ENCODE peak calls at places on chromosomes 11 and 22, in five cellular contexts. A, C, O, Z and F are unnamed samples.

GRCh38 chr11:78801161-78801884 is 226.7 kb upstream of the NARS2 start:
- DNase-seq in A (no peak), C (no peak), O (peak), Z (no peak), F (peak)

GRCh38 chr11:76151561-76152085 is 54.7 kb downstream of the WNT11 start:
- DNase-seq in A (no peak), C (no peak), O (no peak), Z (no peak), F (no peak)

GRCh38 chr11:118715837-118716260 is 36.4 kb upstream of the TREH start:
- DNase-seq in A (no peak), C (no peak), O (no peak), Z (no peak), F (no peak)

GRCh38 chr11:15688351-15688792 is 573.6 kb downstream of the INSC start:
- DNase-seq in A (no peak), C (no peak), O (no peak), Z (no peak), F (no peak)

GRCh38 chr11:2752204-2752772 is 52.5 kb upstream of the KCNQ1OT1 start:
- DNase-seq in A (no peak), C (peak), O (no peak), Z (no peak), F (no peak)

GRCh38 chr11:70603756-70604211 is 205.5 kb downstream of the CTTN start:
- DNase-seq in A (no peak), C (no peak), O (no peak), Z (no peak), F (peak)

GRCh38 chr11:128052912-128053641 is 534.3 kb downstream of the ETS1 start:
- DNase-seq in A (no peak), C (no peak), O (no peak), Z (no peak), F (no peak)

GRCh38 chr11:47641585-47642098 is 717 bp downstream of the MTCH2 start:
- DNase-seq in A (no peak), C (no peak), O (no peak), Z (no peak), F (no peak)

GRCh38 chr22:49983148-49984042 is 22.8 kb downstream of the PIM3 start:
- DNase-seq in A (no peak), C (peak), O (no peak), Z (no peak), F (no peak)

GRCh38 chr11:117771841-117772240 is 25.2 kb downstream of the DSCAML1 start:
- DNase-seq in A (no peak), C (no peak), O (no peak), Z (no peak), F (no peak)

GRCh38 chr22:39943366-39943765 is 16.8 kb upstream of the TMA7B start:
- DNase-seq in A (no peak), C (no peak), O (no peak), Z (no peak), F (no peak)

GRCh38 chr11:17314232-17314547 is 37.4 kb upstream of the NCR3LG1 start:
- DNase-seq in A (no peak), C (no peak), O (no peak), Z (no peak), F (no peak)

GRCh38 chr11:65452806-65453490 is 30.4 kb downstream of the NEAT1 start:
- DNase-seq in A (no peak), C (peak), O (no peak), Z (no peak), F (no peak)

GRCh38 chr11:12679471-12679870 is 5.2 kb downstream of the TEAD1 start:
- DNase-seq in A (no peak), C (no peak), O (no peak), Z (no peak), F (no peak)

GRCh38 chr11:12681462-12681861 is 7.2 kb downstream of the TEAD1 start:
- DNase-seq in A (no peak), C (no peak), O (no peak), Z (no peak), F (no peak)

GRCh38 chr11:12678991-12679390 is 4.8 kb downstream of the TEAD1 start:
- DNase-seq in A (no peak), C (no peak), O (no peak), Z (no peak), F (no peak)

GRCh38 chr11:12680940-12681258 is 6.7 kb downstream of the TEAD1 start:
- DNase-seq in A (no peak), C (no peak), O (no peak), Z (no peak), F (no peak)

DNA sequence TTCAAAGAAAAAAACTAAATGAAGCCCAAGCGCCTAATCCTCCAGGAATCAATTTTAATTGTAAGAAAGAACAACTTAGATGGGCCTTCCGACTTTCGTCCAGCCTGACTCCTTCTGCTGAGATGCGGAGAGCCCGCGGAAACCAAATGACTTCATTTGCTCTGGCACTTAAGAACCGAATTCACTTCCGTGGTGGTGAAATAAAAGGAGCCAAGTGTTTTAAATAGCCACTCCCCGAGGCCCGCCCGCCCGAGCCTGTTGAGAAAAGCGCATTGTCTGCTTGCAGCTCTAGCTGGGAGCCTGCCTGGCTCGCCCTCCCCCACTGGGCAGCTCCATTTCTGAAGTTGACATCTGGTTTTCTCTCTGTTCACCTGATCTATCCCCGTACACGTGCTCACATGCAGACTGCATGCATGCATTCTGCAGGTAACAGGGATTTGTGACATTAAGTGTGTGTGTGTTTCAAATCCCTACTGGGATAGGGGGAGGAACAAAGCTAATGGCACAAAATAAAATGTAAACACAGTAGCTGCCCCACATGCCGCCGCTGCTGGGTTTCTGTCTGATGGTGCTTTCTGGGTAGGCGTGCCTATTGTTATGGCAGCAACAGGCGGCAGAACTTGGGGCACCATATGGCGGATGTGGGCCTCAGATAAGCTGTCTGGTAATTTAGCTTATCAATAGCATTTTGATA is 6.2 kb downstream of the TEAD1 start:
- DNase-seq in A (no peak), C (peak), O (no peak), Z (peak), F (peak)
- TF ChIP-seq POLR2AphosphoS5 in A (no peak), C (peak), O (no peak), Z (no peak), F (peak)

GRCh38 chr11:124791626-124792341 is 8.4 kb downstream of the MSANTD2 start:
- DNase-seq in A (no peak), C (no peak), O (no peak), Z (no peak), F (no peak)
- H3K4me3 ChIP-seq in A (no peak), C (no peak), O (no peak), Z (no peak), F (no peak)

GRCh38 chr11:130144721-130145327 is 14.8 kb upstream of the ST14 start:
- DNase-seq in A (no peak), C (no peak), O (no peak), Z (peak), F (no peak)

GRCh38 chr11:130146797-130147196 is 12.8 kb upstream of the ST14 start:
- DNase-seq in A (no peak), C (no peak), O (no peak), Z (no peak), F (no peak)

GRCh38 chr11:130144129-130144528 is 15.5 kb upstream of the ST14 start:
- DNase-seq in A (no peak), C (no peak), O (no peak), Z (peak), F (no peak)

GRCh38 chr11:130145328-130145812 is 14.2 kb upstream of the ST14 start:
- DNase-seq in A (no peak), C (no peak), O (no peak), Z (peak), F (no peak)

GRCh38 chr11:130145975-130146776 is 13.4 kb upstream of the ST14 start:
- DNase-seq in A (peak), C (peak), O (no peak), Z (peak), F (no peak)
- TF ChIP-seq POLR2AphosphoS5 in A (peak), C (no peak), O (no peak), Z (no peak), F (no peak)

DNA sequence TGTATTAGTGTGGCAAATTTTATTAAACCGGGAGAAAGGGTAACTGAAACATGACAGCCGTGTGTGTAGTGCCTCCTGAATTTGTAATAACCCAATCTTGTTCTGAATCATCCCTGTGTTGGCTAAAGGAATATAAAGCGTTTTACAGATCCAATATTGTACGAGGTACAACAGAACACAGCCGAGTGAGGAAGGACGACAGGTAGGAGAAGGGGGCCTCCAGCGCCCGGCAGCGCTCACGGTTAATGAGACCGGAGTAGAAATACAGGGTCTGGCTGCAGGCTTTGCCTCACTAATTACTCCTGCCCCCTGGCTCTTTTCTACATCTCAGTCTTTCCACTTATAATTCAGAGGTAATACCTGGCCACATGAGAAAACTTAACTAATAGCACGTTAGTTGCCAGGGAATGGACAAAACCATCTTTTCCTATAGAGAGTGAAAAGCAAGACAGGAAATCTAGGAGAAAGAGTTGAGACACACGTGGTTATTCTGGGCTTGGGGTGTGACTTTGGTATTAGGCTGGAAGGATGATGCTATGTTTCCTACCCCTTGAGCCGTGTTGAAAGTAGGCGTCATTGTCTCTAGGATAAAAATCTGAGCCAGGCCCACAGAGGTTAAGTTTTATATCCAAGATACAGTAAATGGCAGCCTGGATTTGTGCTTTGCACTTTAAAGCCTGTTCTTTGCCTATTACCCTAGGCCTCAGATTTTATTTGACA is 54.0 kb downstream of the GRIK4 start:
- DNase-seq in A (no peak), C (no peak), O (no peak), Z (no peak), F (no peak)
- H3K4me3 ChIP-seq in A (peak), C (peak), O (peak), Z (no peak), F (no peak)

GRCh38 chr11:73972620-73973449 is 9.8 kb downstream of the UCP2 start:
- DNase-seq in A (no peak), C (peak), O (no peak), Z (no peak), F (no peak)

GRCh38 chr11:73969991-73970800 is 12.4 kb downstream of the UCP2 start:
- DNase-seq in A (no peak), C (peak), O (no peak), Z (no peak), F (no peak)

GRCh38 chr11:73972187-73972586 is 10.5 kb downstream of the UCP2 start:
- DNase-seq in A (no peak), C (peak), O (no peak), Z (no peak), F (no peak)

GRCh38 chr11:73969091-73969490 is 13.6 kb downstream of the UCP2 start:
- DNase-seq in A (no peak), C (no peak), O (no peak), Z (no peak), F (no peak)

GRCh38 chr11:73971175-73971719 is 11.4 kb downstream of the UCP2 start:
- DNase-seq in A (no peak), C (peak), O (no peak), Z (no peak), F (no peak)
- TF ChIP-seq POLR2AphosphoS5 in A (peak), C (no peak), O (peak), Z (no peak), F (no peak)

GRCh38 chr22:19880786-19881569 is 26.3 kb upstream of the GNB1L start:
- DNase-seq in A (peak), C (no peak), O (peak), Z (peak), F (no peak)
- H3K4me3 ChIP-seq in A (peak), C (peak), O (peak), Z (no peak), F (no peak)

GRCh38 chr11:62603072-62603408 is 1.4 kb upstream of the MTA2 start:
- DNase-seq in A (no peak), C (no peak), O (no peak), Z (no peak), F (no peak)

GRCh38 chr11:62601114-62601363 is 626 bp downstream of the MTA2 start:
- DNase-seq in A (no peak), C (no peak), O (no peak), Z (no peak), F (no peak)

GRCh38 chr11:62603771-62604170 is 2.1 kb upstream of the MTA2 start:
- DNase-seq in A (no peak), C (no peak), O (no peak), Z (no peak), F (no peak)

GRCh38 chr11:62601364-62602140 is at the start of gene MTA2:
- DNase-seq in A (peak), C (peak), O (peak), Z (peak), F (peak)

GRCh38 chr11:62602141-62603071 is 741 bp upstream of the MTA2 start:
- DNase-seq in A (no peak), C (peak), O (no peak), Z (no peak), F (peak)
- TF ChIP-seq POLR2AphosphoS5 in A (no peak), C (no peak), O (no peak), Z (no peak), F (no peak)

DNA sequence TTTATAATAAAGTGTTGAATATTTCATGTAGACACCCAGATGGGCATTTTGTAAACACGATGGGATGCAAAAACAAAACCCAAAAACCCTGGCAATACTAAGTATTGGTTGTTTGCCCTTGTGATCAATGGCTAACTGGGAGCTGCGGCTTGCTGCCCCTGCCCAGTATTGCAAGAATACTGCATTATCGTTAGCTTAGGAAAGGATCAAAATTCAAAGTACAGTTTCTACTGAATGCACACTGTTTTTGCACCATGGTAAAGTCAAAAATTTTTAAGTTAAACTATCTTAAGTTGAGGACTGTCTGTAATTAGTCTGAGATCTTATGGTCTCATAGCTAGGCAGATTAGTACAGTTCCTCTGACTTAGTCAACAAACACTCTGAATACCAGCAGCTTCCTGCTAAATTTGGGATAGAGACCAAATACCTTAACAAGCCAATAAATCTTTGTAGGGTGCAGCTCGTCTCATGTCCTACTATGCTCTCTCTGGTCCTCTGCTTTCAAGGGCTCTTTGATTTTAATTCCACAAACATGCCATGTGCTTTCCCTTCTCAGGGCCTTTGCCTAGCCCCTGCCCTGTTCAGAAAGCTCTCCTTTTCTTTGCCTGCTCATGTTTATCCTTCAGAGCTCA is 4.0 kb downstream of the CCDC90B start:
- DNase-seq in A (no peak), C (no peak), O (no peak), Z (no peak), F (no peak)
- H3K4me3 ChIP-seq in A (no peak), C (no peak), O (no peak), Z (no peak), F (peak)

DNA sequence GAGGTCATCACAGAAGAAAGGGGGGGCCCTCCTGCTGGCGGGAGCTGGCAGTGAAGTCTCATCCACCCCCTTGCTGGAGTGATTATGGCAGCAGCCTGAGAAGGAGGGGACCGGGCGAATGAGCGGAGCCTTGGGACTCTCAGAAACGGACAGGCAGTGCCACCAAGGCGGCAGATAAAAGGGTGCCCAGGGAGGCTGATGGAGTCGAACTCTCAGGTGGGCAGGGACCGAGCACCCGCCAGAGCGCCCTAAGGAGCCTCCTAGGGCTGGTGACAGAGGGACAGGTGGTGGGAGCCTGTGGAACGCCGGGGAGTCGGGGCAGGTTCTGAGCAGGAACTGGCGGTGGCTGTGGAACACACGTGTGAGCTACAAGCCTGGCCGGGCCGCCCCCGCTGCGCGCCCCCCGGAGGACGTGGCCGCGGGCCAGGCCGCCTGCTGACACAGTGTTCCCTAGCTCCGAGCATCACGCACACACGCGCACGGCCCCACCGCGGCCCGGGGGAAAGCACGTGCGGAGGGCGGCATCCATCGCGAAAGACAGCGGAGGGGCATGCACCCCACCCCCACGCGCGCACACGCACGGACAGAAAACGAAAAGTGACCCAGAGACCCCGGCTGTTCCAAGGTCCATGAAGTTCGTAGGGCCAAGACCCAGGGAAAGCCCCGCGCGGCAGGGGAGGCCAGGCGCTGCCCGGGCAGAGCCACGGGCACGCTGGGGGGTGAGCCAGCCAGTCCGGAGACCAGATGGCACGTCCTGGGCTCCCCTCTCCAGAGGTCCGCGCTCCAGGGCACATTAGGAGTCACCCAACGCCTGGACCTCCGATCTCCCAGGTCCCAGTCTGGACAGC is 1.0 kb downstream of the VWCE start:
- DNase-seq in A (no peak), C (no peak), O (no peak), Z (peak), F (no peak)
- TF ChIP-seq POLR2AphosphoS5 in A (no peak), C (no peak), O (no peak), Z (peak), F (no peak)